ENCODE peak calls at places on chromosomes 7 and 10, in four cellular contexts. I is lower lobe of right lung; P is activated CD8-positive, alpha-beta T cell treated with anti-CD3 and anti-CD28 coated beads, Interleukin-2, amount 10 ng/mL, durations not matched to agents 7 days and 5 days; F is Calu3. Z is an unnamed sample.

GRCh38 chr7:156580036-156580435 is 60.5 kb upstream of the RNF32 start:
- DNase-seq in F (no peak), P (no peak), I (no peak), Z (no peak)

GRCh38 chr10:119768455-119769094 is 42.7 kb downstream of the INPP5F start:
- DNase-seq in P (no peak), I (no peak), F (no peak), Z (no peak)

GRCh38 chr10:16049050-16049449 is 188.7 kb upstream of the MINDY3 start:
- DNase-seq in I (no peak), P (no peak), F (no peak), Z (no peak)

GRCh38 chr10:50604823-50605222 is 18.9 kb downstream of the SGMS1 start:
- DNase-seq in I (no peak), F (no peak), P (no peak), Z (no peak)

GRCh38 chr10:11098628-11099027 is 81.0 kb downstream of the CELF2 start:
- DNase-seq in F (no peak), P (no peak), I (no peak), Z (no peak)

GRCh38 chr7:122303971-122304603 is 463 bp downstream of the FEZF1 start:
- DNase-seq in I (peak; percentile 47), F (peak; percentile 35), P (no peak), Z (no peak)

GRCh38 chr10:27558612-27559020 is 54.5 kb downstream of the RAB18 start:
- DNase-seq in I (no peak), P (peak; percentile 50), F (peak; percentile 59), Z (peak; percentile 50)

GRCh38 chr7:79854621-79855020 is 280.0 kb upstream of the GNAI1 start:
- DNase-seq in P (no peak), I (no peak), F (no peak), Z (no peak)

GRCh38 chr10:31296754-31297153 is 22.3 kb upstream of the ZEB1 start:
- DNase-seq in F (no peak), I (no peak), P (no peak), Z (no peak)

GRCh38 chr10:580796-581195 is 108.7 kb downstream of the DIP2C start:
- DNase-seq in F (no peak), P (no peak), I (no peak), Z (no peak)

GRCh38 chr7:106110885-106111670 is 1.0 kb downstream of the SYPL1 start:
- DNase-seq in I (no peak), F (no peak), P (no peak), Z (no peak)

GRCh38 chr7:105805619-105806018 is 70.8 kb downstream of the ATXN7L1 start:
- DNase-seq in F (no peak), I (no peak), P (no peak), Z (no peak)

GRCh38 chr10:49089789-49090595 is 25.3 kb downstream of the VSTM4 start:
- DNase-seq in P (no peak), I (no peak), F (no peak), Z (no peak)

GRCh38 chr10:23192741-23193434 is 776 bp downstream of the PTF1A start:
- DNase-seq in I (no peak), P (no peak), F (no peak), Z (no peak)

GRCh38 chr7:68691261-68692216 is 906.7 kb upstream of the AUTS2 start:
- DNase-seq in F (no peak), P (no peak), I (no peak), Z (no peak)

GRCh38 chr7:34928560-34928959 is 108.7 kb downstream of the DPY19L1 start:
- DNase-seq in I (no peak), F (no peak), P (no peak), Z (no peak)

GRCh38 chr10:84008878-84009277 is 130.4 kb upstream of the GHITM start:
- DNase-seq in F (peak; percentile 33), P (peak; percentile 51), I (no peak), Z (peak; percentile 30)

GRCh38 chr7:77959080-77959479 is 160.5 kb downstream of the PHTF2 start:
- DNase-seq in P (no peak), F (no peak), I (no peak), Z (no peak)

GRCh38 chr10:6563075-6563474 is 17.0 kb downstream of the PRKCQ start:
- DNase-seq in F (no peak), I (no peak), P (peak; percentile 67), Z (no peak)

GRCh38 chr10:132448248-132448731 is 51.3 kb downstream of the PWWP2B start:
- DNase-seq in I (peak; percentile 93), P (peak; percentile 80), F (peak; percentile 55), Z (peak; percentile 88)

GRCh38 chr7:25881317-25881716 is 270.7 kb upstream of the NFE2L3 start:
- DNase-seq in F (no peak), I (no peak), P (no peak), Z (no peak)

GRCh38 chr7:124162667-124163066 is 129.8 kb upstream of the TMEM229A start:
- DNase-seq in P (no peak), F (no peak), I (no peak), Z (no peak)

GRCh38 chr10:24444337-24444736 is 235.4 kb downstream of the KIAA1217 start:
- DNase-seq in F (no peak), I (no peak), P (no peak), Z (no peak)

GRCh38 chr10:22628309-22628708 is 86.1 kb downstream of the PIP4K2A start:
- DNase-seq in P (no peak), F (no peak), I (no peak), Z (no peak)

GRCh38 chr10:4661572-4662255 is 164.3 kb upstream of the AKR1E2 start:
- DNase-seq in I (peak; percentile 54), P (no peak), F (no peak), Z (no peak)

GRCh38 chr7:24715661-24716479 is 41.4 kb downstream of the GSDME start:
- DNase-seq in P (peak; percentile 35), I (no peak), F (no peak), Z (peak; percentile 67)

Z was measured in HuH-7.